ENCODE peak calls at places on chromosomes 11 and 22, in eight cellular contexts. One of them, this sample, is unnamed. For H3K36me3, the result is how much of the 10 kb centered on the place peaks cover.

GRCh38 chr11:64753019-64753379 is 6.8 kb downstream of the PYGM start:
- DNase-seq in H1: no peak
- DNase-seq in K562: no peak
- DNase-seq in endothelial cell of umbilical vein: no peak
- DNase-seq in SK-N-SH: no peak
- DNase-seq in HCT116: no peak
- DNase-seq in GM12878: no peak
- DNase-seq in HepG2: no peak
- DNase-seq in this sample: no peak

GRCh38 chr22:37492428-37493344 is 6.5 kb upstream of the MFNG start:
- DNase-seq in HCT116: no peak
- DNase-seq in endothelial cell of umbilical vein: peak
- DNase-seq in H1: peak
- DNase-seq in GM12878: no peak
- DNase-seq in K562: peak
- DNase-seq in SK-N-SH: peak
- DNase-seq in HepG2: no peak
- DNase-seq in this sample: no peak

GRCh38 chr22:27512283-27512761 is 289.2 kb downstream of the MN1 start:
- DNase-seq in HepG2: no peak
- DNase-seq in GM12878: no peak
- DNase-seq in SK-N-SH: no peak
- DNase-seq in K562: no peak
- DNase-seq in H1: no peak
- DNase-seq in endothelial cell of umbilical vein: peak
- DNase-seq in HCT116: no peak
- DNase-seq in this sample: no peak

GRCh38 chr11:78161937-78162336 is 22.5 kb upstream of the ALG8 start:
- DNase-seq in endothelial cell of umbilical vein: peak
- DNase-seq in K562: no peak
- DNase-seq in HCT116: no peak
- DNase-seq in HepG2: no peak
- DNase-seq in GM12878: no peak
- DNase-seq in H1: no peak
- DNase-seq in SK-N-SH: peak
- DNase-seq in this sample: no peak

GRCh38 chr11:79156031-79156430 is 284.8 kb downstream of the TENM4 start:
- DNase-seq in K562: no peak
- DNase-seq in H1: no peak
- DNase-seq in HepG2: no peak
- DNase-seq in GM12878: no peak
- DNase-seq in SK-N-SH: no peak
- DNase-seq in endothelial cell of umbilical vein: no peak
- DNase-seq in HCT116: no peak
- DNase-seq in this sample: no peak

GRCh38 chr11:128422576-128423370 is 164.6 kb downstream of the ETS1 start:
- DNase-seq in H1: no peak
- DNase-seq in SK-N-SH: peak
- DNase-seq in GM12878: no peak
- DNase-seq in HCT116: no peak
- DNase-seq in K562: no peak
- DNase-seq in HepG2: no peak
- DNase-seq in endothelial cell of umbilical vein: no peak
- DNase-seq in this sample: no peak

GRCh38 chr22:18952022-18952421 is 15.9 kb upstream of the PRODH start:
- DNase-seq in HCT116: no peak
- DNase-seq in K562: no peak
- DNase-seq in GM12878: no peak
- DNase-seq in SK-N-SH: no peak
- DNase-seq in endothelial cell of umbilical vein: no peak
- DNase-seq in H1: no peak
- DNase-seq in HepG2: no peak
- DNase-seq in this sample: no peak

GRCh38 chr11:63764712-63765631 is 3.6 kb downstream of the ZFTA start:
- DNase-seq in HCT116: no peak
- DNase-seq in HepG2: peak
- DNase-seq in SK-N-SH: no peak
- DNase-seq in GM12878: no peak
- DNase-seq in H1: no peak
- DNase-seq in endothelial cell of umbilical vein: no peak
- DNase-seq in K562: no peak
- DNase-seq in this sample: no peak

DNA sequence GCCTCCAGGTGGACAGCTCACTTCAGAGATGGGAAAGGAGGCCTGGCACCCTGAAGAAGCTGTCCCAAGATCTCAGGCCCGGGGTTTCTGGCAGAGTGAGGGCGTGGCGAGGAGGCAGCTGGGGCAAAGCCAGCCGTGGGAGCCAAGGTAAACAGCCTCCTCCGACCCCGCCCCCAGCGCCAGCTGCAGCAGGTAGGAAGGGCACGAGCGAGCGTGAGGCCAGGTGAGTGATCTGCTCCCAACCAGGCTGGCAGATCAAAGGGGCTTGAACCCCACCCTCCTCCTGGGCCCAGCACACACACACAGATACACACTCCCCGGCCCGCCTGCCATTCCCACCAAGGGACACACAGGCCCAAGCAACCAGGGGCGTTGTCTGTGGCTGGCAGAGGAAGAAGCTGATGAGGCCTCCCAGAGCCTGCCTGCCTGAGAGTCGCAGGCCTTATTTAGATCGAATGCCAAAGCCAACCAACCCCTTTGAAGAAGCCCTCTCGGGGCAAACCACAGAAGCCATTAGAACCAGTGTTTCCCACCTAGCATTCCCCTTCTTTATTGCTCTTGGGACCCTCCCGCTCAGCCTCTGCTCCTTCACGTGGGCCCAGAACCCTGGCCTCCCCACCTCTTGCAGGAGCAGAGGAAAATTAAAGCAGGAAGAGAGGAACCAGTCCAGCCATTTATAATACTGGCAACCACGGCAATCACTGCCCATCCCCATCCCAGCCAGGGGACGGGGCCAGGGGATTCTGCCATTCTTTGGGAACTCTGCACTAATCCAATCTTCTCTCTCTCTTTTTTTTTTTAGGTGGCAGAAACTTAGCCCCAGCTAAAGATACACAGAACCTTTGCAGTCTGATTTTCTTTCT is 5.0 kb downstream of the PDGFB start:
- DNase-seq in K562: no peak
- DNase-seq in endothelial cell of umbilical vein: no peak
- DNase-seq in SK-N-SH: no peak
- DNase-seq in H1: no peak
- DNase-seq in HCT116: no peak
- DNase-seq in HepG2: no peak
- DNase-seq in GM12878: no peak
- DNase-seq in this sample: no peak
- TF ChIP-seq POLR2AphosphoS5 in K562: no peak
- TF ChIP-seq POLR2AphosphoS5 in endothelial cell of umbilical vein: no peak
- TF ChIP-seq POLR2AphosphoS5 in SK-N-SH: no peak
- TF ChIP-seq POLR2AphosphoS5 in H1: no peak
- TF ChIP-seq POLR2AphosphoS5 in HCT116: peak
- TF ChIP-seq POLR2AphosphoS5 in HepG2: no peak
- TF ChIP-seq POLR2AphosphoS5 in GM12878: no peak
- TF ChIP-seq POLR2AphosphoS5 in this sample: no peak

GRCh38 chr11:2771758-2772466 is 72.1 kb upstream of the KCNQ1OT1 start:
- DNase-seq in HepG2: no peak
- DNase-seq in H1: no peak
- DNase-seq in GM12878: no peak
- DNase-seq in HCT116: no peak
- DNase-seq in K562: no peak
- DNase-seq in endothelial cell of umbilical vein: no peak
- DNase-seq in SK-N-SH: no peak
- DNase-seq in this sample: no peak
- H3K9ac ChIP-seq in HepG2: no peak
- H3K9ac ChIP-seq in H1: no peak
- H3K9ac ChIP-seq in GM12878: no peak
- H3K9ac ChIP-seq in HCT116: no peak
- H3K9ac ChIP-seq in K562: no peak
- H3K9ac ChIP-seq in endothelial cell of umbilical vein: no peak
- H3K9ac ChIP-seq in SK-N-SH: no peak
- H3K9ac ChIP-seq in this sample: no peak

GRCh38 chr11:29438815-29439214 is 578.0 kb downstream of the KCNA4 start:
- DNase-seq in K562: no peak
- DNase-seq in HepG2: no peak
- DNase-seq in GM12878: no peak
- DNase-seq in HCT116: no peak
- DNase-seq in SK-N-SH: no peak
- DNase-seq in H1: no peak
- DNase-seq in endothelial cell of umbilical vein: no peak
- DNase-seq in this sample: no peak
- H3K36me3 ChIP-seq in K562: under half
- H3K36me3 ChIP-seq in HepG2: under half
- H3K36me3 ChIP-seq in GM12878: under half
- H3K36me3 ChIP-seq in HCT116: under half
- H3K36me3 ChIP-seq in SK-N-SH: under half
- H3K36me3 ChIP-seq in H1: under half
- H3K36me3 ChIP-seq in endothelial cell of umbilical vein: under half
- H3K36me3 ChIP-seq in this sample: under half

GRCh38 chr11:111923351-111923788 is 4.7 kb downstream of the C11orf52 start:
- DNase-seq in SK-N-SH: no peak
- DNase-seq in GM12878: no peak
- DNase-seq in H1: no peak
- DNase-seq in K562: no peak
- DNase-seq in endothelial cell of umbilical vein: peak
- DNase-seq in HCT116: no peak
- DNase-seq in HepG2: peak
- DNase-seq in this sample: no peak

GRCh38 chr11:111923951-111924350 is 5.2 kb downstream of the C11orf52 start:
- DNase-seq in endothelial cell of umbilical vein: no peak
- DNase-seq in HCT116: no peak
- DNase-seq in HepG2: no peak
- DNase-seq in GM12878: no peak
- DNase-seq in SK-N-SH: no peak
- DNase-seq in K562: no peak
- DNase-seq in H1: no peak
- DNase-seq in this sample: no peak

GRCh38 chr11:111925953-111926352 is 7.2 kb downstream of the C11orf52 start:
- DNase-seq in HepG2: no peak
- DNase-seq in H1: no peak
- DNase-seq in SK-N-SH: no peak
- DNase-seq in HCT116: no peak
- DNase-seq in GM12878: no peak
- DNase-seq in endothelial cell of umbilical vein: no peak
- DNase-seq in K562: no peak
- DNase-seq in this sample: no peak

GRCh38 chr11:111930472-111930871 is 6.7 kb upstream of the DIXDC1 start:
- DNase-seq in K562: no peak
- DNase-seq in endothelial cell of umbilical vein: no peak
- DNase-seq in GM12878: no peak
- DNase-seq in HepG2: no peak
- DNase-seq in H1: no peak
- DNase-seq in SK-N-SH: no peak
- DNase-seq in HCT116: no peak
- DNase-seq in this sample: no peak

DNA sequence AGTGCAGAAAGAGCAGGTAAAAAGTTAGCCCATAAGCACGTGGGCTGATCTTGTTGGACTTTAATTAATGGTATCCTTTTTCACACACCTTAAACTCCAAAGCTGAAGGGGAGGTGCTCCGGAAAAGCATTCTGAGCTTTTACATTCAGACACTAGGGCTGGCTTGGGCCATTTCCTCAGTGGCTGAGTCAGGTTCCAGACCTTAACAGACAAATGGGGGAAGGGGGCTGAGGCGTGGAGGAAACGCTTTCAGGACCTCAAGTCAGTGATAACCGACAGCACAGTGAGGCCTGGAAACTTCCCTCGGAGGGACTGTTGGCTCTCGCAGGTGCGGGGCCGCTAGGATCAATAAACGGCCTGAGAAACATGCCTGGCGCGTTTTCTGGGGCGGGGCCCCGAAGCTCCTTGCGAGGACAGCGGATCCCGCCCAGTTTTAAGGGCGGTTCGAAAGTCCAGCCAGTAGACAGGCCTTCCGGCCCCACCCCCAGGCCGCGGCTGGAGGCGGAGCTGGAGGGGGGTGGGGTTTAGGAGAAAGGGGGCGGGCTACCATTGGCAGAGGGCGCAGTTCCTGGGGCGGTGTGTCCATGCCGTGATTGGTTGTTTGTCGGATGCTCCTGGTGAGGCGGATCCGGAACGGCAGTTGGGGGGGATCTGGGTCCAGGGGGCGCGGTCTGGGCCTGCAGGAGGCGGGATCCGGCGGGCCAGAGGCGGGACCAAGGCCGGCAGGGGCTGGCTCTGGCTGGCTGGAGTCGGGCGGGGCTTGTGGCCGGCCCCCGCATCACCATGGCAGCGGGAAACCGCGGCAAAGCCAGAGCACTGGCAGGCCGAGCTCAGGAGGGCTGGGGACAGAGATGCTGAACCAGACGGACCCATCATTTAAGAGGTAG is 8.0 kb downstream of the C11orf52 start:
- DNase-seq in HepG2: peak
- DNase-seq in SK-N-SH: peak
- DNase-seq in HCT116: peak
- DNase-seq in endothelial cell of umbilical vein: peak
- DNase-seq in GM12878: peak
- DNase-seq in H1: peak
- DNase-seq in K562: peak
- DNase-seq in this sample: no peak
- TF ChIP-seq POLR2AphosphoS5 in HepG2: peak
- TF ChIP-seq POLR2AphosphoS5 in SK-N-SH: peak
- TF ChIP-seq POLR2AphosphoS5 in HCT116: peak
- TF ChIP-seq POLR2AphosphoS5 in endothelial cell of umbilical vein: peak
- TF ChIP-seq POLR2AphosphoS5 in GM12878: peak
- TF ChIP-seq POLR2AphosphoS5 in H1: peak
- TF ChIP-seq POLR2AphosphoS5 in K562: peak
- TF ChIP-seq POLR2AphosphoS5 in this sample: peak

GRCh38 chr11:3139086-3139440 is 26.0 kb downstream of the OSBPL5 start:
- DNase-seq in H1: no peak
- DNase-seq in GM12878: no peak
- DNase-seq in endothelial cell of umbilical vein: no peak
- DNase-seq in SK-N-SH: no peak
- DNase-seq in HepG2: no peak
- DNase-seq in K562: no peak
- DNase-seq in HCT116: no peak
- DNase-seq in this sample: no peak
- H3K9ac ChIP-seq in H1: no peak
- H3K9ac ChIP-seq in GM12878: no peak
- H3K9ac ChIP-seq in endothelial cell of umbilical vein: no peak
- H3K9ac ChIP-seq in SK-N-SH: no peak
- H3K9ac ChIP-seq in HepG2: no peak
- H3K9ac ChIP-seq in K562: no peak
- H3K9ac ChIP-seq in HCT116: no peak
- H3K9ac ChIP-seq in this sample: no peak

DNA sequence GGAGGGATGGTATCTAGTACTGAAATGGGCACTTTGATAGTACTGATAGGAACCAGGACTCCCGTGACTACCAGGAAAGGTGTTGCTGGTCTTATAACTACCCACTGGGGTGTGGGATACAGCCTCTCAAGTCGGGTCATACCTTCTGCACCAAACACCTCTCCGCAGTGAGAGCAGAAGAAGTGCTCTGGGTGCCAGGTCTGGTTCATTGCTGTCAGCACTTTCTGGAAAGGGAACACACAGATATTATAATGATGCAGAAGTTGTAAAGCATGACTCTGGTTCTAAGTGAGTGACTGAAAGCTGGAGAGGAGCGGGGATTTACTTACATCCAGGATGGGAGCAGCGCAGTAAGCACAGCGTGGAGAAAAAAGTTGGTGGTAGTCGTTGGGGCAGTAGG is 26.0 kb downstream of the LPXN start:
- DNase-seq in K562: no peak
- DNase-seq in GM12878: no peak
- DNase-seq in SK-N-SH: no peak
- DNase-seq in H1: no peak
- DNase-seq in HCT116: no peak
- DNase-seq in HepG2: no peak
- DNase-seq in endothelial cell of umbilical vein: no peak
- DNase-seq in this sample: no peak
- H3K36me3 ChIP-seq in K562: under half
- H3K36me3 ChIP-seq in GM12878: half or more
- H3K36me3 ChIP-seq in SK-N-SH: under half
- H3K36me3 ChIP-seq in H1: under half
- H3K36me3 ChIP-seq in HCT116: under half
- H3K36me3 ChIP-seq in HepG2: under half
- H3K36me3 ChIP-seq in endothelial cell of umbilical vein: under half
- H3K36me3 ChIP-seq in this sample: under half

This sample was measured in SK-N-MC.